ENCODE peak calls at places on chromosomes 5 and 9, in five cellular contexts. Y is adrenal gland; E is K562; I is CD8-positive, alpha-beta T cell; C is GM06990. N is an unnamed sample.

GRCh38 chr9:73451003-73451402 is 299.3 kb downstream of the ANXA1 start:
- DNase-seq in Y (no peak), E (no peak), I (no peak), C (no peak), N (no peak)

GRCh38 chr9:37030591-37030939 is 3.5 kb downstream of the PAX5 start:
- DNase-seq in Y (no peak), E (no peak), I (no peak), C (peak; percentile 76), N (no peak)

GRCh38 chr5:138942861-138943260 is 67.7 kb upstream of the LRRTM2 start:
- DNase-seq in Y (peak; percentile 10), E (no peak), I (no peak), C (no peak), N (no peak)

GRCh38 chr9:82972446-82972845 is 90.5 kb downstream of the RASEF start:
- DNase-seq in Y (no peak), E (no peak), I (no peak), C (no peak), N (no peak)

GRCh38 chr9:98943682-98944129 is at the start of gene COL15A1:
- DNase-seq in Y (peak; percentile 46), E (peak; percentile 86), I (no peak), C (no peak), N (no peak)

GRCh38 chr5:74766348-74766886 is 500 bp downstream of the GFM2 start:
- DNase-seq in Y (no peak), E (peak; percentile 42), I (no peak), C (peak; percentile 9), N (no peak)

GRCh38 chr5:91119265-91119664 is 263.9 kb downstream of the ARRDC3 start:
- DNase-seq in Y (no peak), E (no peak), I (no peak), C (no peak), N (no peak)

GRCh38 chr5:59039296-59040006 is 456.6 kb downstream of the RAB3C start:
- DNase-seq in Y (peak; percentile 61), E (no peak), I (peak; percentile 83), C (peak; percentile 59), N (peak; percentile 61)

GRCh38 chr5:83724915-83725314 is 4.3 kb upstream of the HAPLN1 start:
- DNase-seq in Y (no peak), E (no peak), I (no peak), C (no peak), N (no peak)
- TF ChIP-seq CTCF in Y (no peak), E (no peak), I (no peak), C (no peak), N (no peak)

GRCh38 chr9:92404031-92404430 is 347 bp downstream of the OGN start:
- DNase-seq in Y (no peak), E (no peak), I (no peak), C (no peak), N (no peak)

GRCh38 chr9:92405770-92406169 is 1.4 kb upstream of the OGN start:
- DNase-seq in Y (no peak), E (no peak), I (no peak), C (no peak), N (no peak)

GRCh38 chr9:92406506-92406905 is 2.1 kb upstream of the OGN start:
- DNase-seq in Y (peak; percentile 33), E (no peak), I (peak; percentile 17), C (peak; percentile 12), N (no peak)

GRCh38 chr9:92403153-92403552 is 1.2 kb downstream of the OGN start:
- DNase-seq in Y (no peak), E (no peak), I (no peak), C (no peak), N (no peak)

DNA sequence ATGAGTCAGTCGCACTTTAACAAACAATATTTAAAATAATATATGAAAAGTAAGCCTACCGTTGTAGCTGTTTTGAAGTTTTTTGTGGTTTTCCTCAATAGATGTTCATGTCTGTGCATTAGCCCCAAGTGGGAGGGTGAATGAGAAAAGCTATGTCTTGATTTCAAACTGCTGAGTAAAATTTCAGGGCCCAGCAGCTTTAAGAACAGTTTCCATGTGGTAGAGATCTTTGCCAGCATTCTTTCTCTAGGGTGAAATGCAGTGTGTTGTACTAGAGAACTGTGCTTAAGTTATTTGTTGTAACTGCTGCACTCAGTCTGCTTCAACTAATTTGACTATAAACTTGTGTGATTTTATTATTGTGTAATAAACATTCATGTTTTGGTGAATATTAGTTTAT is at the start of gene OGN:
- DNase-seq in Y (no peak), E (no peak), I (no peak), C (no peak), N (no peak)
- TF ChIP-seq CTCF in Y (no peak), E (no peak), I (no peak), C (no peak), N (no peak)

DNA sequence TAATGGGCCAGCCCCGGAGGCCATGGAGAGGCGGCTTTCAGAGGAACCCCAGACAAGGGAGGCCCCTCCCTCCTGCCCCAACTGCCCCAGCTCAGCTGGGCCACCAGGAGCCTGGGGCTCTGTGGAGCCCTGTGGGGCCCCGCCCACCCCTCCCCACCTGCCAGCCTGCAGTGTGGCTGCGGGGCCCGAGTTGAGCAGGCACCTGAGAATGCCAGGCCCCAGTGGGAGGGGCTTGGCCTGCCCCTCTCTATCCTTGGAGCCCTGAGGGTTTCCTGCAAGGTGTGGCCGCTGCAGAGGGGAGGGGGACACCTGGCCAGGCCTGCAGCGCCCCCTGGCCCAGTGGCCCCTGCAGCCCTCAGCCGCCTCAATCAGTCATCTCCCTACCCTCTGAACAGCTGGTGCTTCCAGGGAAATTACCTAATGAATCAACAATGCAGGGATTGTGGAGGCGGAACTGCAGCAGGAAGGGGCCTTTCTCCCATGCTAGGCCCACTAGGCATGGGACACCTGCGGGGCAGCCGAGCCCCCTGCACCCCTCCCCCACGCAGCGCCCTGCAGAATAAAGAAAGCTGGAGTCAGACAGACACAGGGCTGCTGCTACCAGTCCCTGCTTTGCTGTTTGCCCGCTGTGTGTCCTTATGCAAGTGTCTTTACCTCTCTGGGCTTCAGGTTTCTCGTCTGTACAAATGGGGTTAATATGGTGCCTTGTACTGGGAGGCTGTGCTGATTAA is 48.0 kb downstream of the LMX1B start:
- DNase-seq in Y (no peak), E (peak; percentile 31), I (no peak), C (no peak), N (no peak)
- TF ChIP-seq CTCF in Y (no peak), E (no peak), I (no peak), C (no peak), N (no peak)

GRCh38 chr9:128149951-128150593 is 819 bp downstream of the LCN2 start:
- DNase-seq in Y (no peak), E (peak; percentile 52), I (no peak), C (no peak), N (no peak)

GRCh38 chr9:128151343-128152132 is 2.3 kb downstream of the LCN2 start:
- DNase-seq in Y (no peak), E (peak; percentile 30), I (no peak), C (no peak), N (no peak)

GRCh38 chr9:128149001-128149701 is at the start of gene LCN2:
- DNase-seq in Y (peak; percentile 72), E (peak; percentile 16), I (no peak), C (no peak), N (no peak)

GRCh38 chr9:128152133-128152780 is 3.0 kb downstream of the LCN2 start:
- DNase-seq in Y (no peak), E (peak; percentile 19), I (no peak), C (no peak), N (no peak)

DNA sequence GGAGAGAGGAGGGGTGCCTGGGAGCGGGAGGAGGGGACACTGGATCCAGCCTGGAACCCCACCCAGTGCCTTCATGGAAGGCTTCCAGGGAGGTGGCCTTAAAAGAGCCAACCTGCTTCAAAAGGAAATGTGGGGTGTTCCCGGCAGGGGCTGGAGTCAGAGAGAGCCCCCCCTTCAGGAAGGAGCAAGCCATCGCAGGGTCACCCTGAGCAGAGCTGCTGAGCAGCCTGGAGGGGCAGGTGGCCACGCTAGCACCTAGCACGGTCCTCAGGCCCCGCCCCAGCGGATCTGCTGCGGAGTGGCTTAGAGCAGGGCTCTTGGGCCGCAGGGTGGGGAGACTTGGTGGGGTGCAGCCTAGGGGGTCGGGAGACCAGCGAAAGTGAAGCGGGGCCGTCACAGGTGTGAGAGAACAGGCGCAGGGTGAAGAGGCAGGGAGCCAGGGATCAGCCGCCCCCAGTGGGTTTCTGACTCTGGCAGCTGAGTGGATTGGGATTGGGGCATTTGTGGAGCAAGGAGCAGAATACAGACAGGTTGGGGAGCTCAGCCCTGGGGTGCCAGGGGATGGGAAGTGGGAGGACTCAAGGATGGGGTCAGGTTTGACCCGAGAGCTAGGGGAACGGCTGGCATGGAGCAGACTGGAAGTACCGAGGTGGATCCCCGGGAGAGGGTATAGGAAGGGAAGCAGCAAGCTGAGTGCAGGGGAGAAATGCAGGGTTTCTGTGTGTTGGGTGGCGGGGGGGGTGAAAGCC is 1.5 kb downstream of the LCN2 start:
- DNase-seq in Y (no peak), E (peak; percentile 99), I (no peak), C (no peak), N (no peak)
- TF ChIP-seq CTCF in Y (no peak), E (peak; percentile 97), I (no peak), C (peak; percentile 54), N (no peak)

GRCh38 chr5:7592910-7593309 is 197.0 kb downstream of the ADCY2 start:
- DNase-seq in Y (no peak), E (no peak), I (no peak), C (no peak), N (no peak)
- TF ChIP-seq CTCF in Y (peak; percentile 27), E (peak; percentile 52), I (no peak), C (peak; percentile 48), N (no peak)

DNA sequence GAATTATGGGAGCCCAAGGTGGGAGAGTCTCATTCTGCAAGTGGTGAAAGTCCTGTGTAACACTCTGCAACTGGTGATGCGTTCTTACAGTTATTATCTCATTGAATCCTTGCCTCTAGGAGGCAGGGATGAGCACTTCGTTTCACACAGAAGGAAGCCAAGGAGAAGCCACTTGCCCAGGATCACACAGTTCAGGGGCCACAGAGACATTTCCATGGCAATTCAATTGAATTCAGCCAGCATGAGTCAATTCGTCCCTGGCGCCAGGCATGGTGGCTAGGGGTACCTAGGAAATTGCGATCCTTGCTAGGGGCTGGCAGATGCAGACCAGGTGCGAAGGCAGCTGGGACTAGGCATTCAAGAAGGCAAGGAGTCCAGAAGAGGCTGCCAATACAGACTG is 26.2 kb downstream of the LHX2 start:
- DNase-seq in Y (no peak), E (no peak), I (no peak), C (no peak), N (no peak)
- TF ChIP-seq CTCF in Y (no peak), E (peak; percentile 38), I (no peak), C (no peak), N (no peak)

N was measured in activated B cell treated with CpG ODN at 0.5 μM for 24 hours.